ENCODE peak calls at places on chromosomes 11 and 22, in eight cellular contexts. Q is keratinocyte; I is aorta; K is lung; G is pancreas; F is CD4-positive, CD25-positive, alpha-beta regulatory T cell; L is SJSA1; M is upper lobe of right lung. C is an unnamed sample.

GRCh38 chr11:31096191-31096590 is 273.3 kb downstream of the DCDC1 start:
- DNase-seq in M (no peak), F (no peak), G (no peak), K (no peak), I (no peak), Q (no peak), L (no peak), C (no peak)

GRCh38 chr22:41799486-41800347 is 762 bp upstream of the CCDC134 start:
- DNase-seq in M (peak), K (peak), Q (no peak), F (no peak), G (no peak), I (peak), L (no peak), C (peak)

GRCh38 chr11:64996710-64997380 is at the start of gene BATF2:
- DNase-seq in I (peak), Q (no peak), G (peak), K (peak), L (peak), F (no peak), M (peak), C (peak)

GRCh38 chr11:35250631-35251030 is 111.7 kb downstream of the CD44 start:
- DNase-seq in F (no peak), L (no peak), M (no peak), K (no peak), Q (no peak), I (no peak), G (no peak), C (no peak)

GRCh38 chr11:85313741-85314140 is 313.4 kb downstream of the DLG2 start:
- DNase-seq in F (no peak), K (no peak), I (no peak), L (no peak), Q (no peak), M (no peak), G (no peak), C (no peak)

GRCh38 chr22:35986085-35986484 is 42.5 kb downstream of the RBFOX2 start:
- DNase-seq in L (no peak), K (no peak), G (no peak), I (no peak), F (no peak), Q (no peak), M (no peak), C (no peak)

GRCh38 chr11:67583319-67584204 is at the start of gene GSTP1:
- DNase-seq in L (peak), M (peak), I (peak), K (peak), F (peak), G (peak), Q (peak), C (peak)

GRCh38 chr11:69867076-69868002 is 48.1 kb upstream of the FGF3 start:
- DNase-seq in G (no peak), F (no peak), I (peak), M (no peak), L (peak), Q (no peak), K (no peak), C (no peak)

GRCh38 chr11:120545813-120546212 is 34.3 kb downstream of the GRIK4 start:
- DNase-seq in G (no peak), F (no peak), Q (no peak), M (no peak), I (no peak), K (no peak), L (no peak), C (no peak)

GRCh38 chr22:38267086-38267485 is 5.7 kb downstream of the TMEM184B start:
- DNase-seq in M (no peak), G (no peak), F (peak), L (peak), Q (no peak), I (no peak), K (no peak), C (no peak)

GRCh38 chr11:96925862-96926261 is 536.0 kb downstream of the JRKL start:
- DNase-seq in K (no peak), Q (no peak), L (no peak), M (no peak), F (no peak), I (no peak), G (no peak), C (no peak)

GRCh38 chr11:95863486-95864140 is 60.3 kb downstream of the MTMR2 start:
- DNase-seq in Q (no peak), G (no peak), I (no peak), F (no peak), K (no peak), M (no peak), L (no peak), C (no peak)

GRCh38 chr11:104968856-104969776 is 742 bp upstream of the CASP4 start:
- DNase-seq in F (no peak), M (peak), G (peak), L (peak), K (no peak), I (peak), Q (no peak), C (no peak)

GRCh38 chr11:110085255-110085838 is 7.8 kb upstream of the ZC3H12C start:
- DNase-seq in Q (no peak), K (no peak), M (no peak), F (no peak), I (no peak), G (no peak), L (no peak), C (no peak)

GRCh38 chr11:13120691-13121090 is 111.6 kb downstream of the RASSF10 start:
- DNase-seq in M (no peak), I (no peak), G (no peak), K (no peak), Q (no peak), F (no peak), L (no peak), C (no peak)

GRCh38 chr11:94028436-94028835 is 7.3 kb downstream of the HEPHL1 start:
- DNase-seq in I (no peak), M (no peak), Q (peak), L (no peak), F (no peak), K (no peak), G (no peak), C (no peak)

GRCh38 chr11:12455938-12456337 is 78.6 kb downstream of the PARVA start:
- DNase-seq in F (no peak), I (no peak), M (no peak), L (no peak), Q (no peak), G (no peak), K (no peak), C (no peak)

DNA sequence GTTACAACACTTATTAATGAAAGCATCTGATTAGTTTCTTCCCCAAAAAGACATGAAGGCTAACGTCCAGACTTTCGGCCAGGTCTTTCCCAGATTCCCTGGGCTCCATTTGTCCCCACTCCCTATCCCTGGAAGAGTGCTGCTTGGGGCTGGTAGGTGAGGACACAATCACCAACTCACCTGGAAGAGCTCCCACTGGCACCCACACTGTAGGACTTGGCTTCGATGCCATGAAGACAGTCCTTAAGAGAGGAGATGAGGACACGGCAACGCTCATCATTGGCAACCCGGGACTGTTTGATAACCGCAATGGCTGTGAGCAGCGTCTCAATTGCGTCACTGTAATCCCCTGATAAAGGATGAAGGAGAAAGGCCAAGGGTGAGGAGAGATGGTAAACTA is 18.2 kb downstream of the CPSF7 start:
- DNase-seq in F (no peak), M (no peak), L (no peak), Q (no peak), I (no peak), K (no peak), G (no peak), C (no peak)
- H3K27ac ChIP-seq in F (no peak), M (no peak), L (no peak), Q (no peak), I (no peak), K (no peak), G (no peak), C (no peak)

DNA sequence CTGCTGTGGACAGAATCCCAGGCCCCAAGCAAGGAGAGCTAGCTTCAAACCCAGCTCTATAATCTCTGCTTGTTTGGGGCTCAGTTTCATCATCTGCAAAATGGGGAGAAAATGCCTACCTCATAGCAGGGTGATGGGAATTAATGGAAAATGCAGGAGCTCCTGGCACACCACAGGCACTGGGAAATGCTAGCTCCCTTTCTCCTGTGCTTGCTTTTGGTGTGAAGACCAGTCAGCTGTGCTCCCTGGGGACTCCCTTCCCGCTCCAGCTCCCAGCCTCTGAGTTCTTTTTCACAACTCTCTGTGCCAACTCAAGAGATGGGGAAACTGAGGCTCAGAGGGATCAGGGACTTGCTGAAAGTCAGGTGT is 8.2 kb upstream of the SERPINH1 start:
- DNase-seq in I (no peak), G (no peak), F (no peak), M (no peak), Q (no peak), K (no peak), L (no peak), C (no peak)
- H3K27ac ChIP-seq in I (peak), G (no peak), F (no peak), M (peak), Q (no peak), K (peak), L (no peak), C (no peak)

GRCh38 chr11:45745065-45745811 is 59.7 kb upstream of the SLC35C1 start:
- DNase-seq in M (no peak), Q (no peak), L (no peak), G (no peak), K (no peak), I (peak), F (no peak), C (no peak)
- H3K27ac ChIP-seq in M (no peak), Q (no peak), L (no peak), G (no peak), K (no peak), I (peak), F (no peak), C (no peak)

DNA sequence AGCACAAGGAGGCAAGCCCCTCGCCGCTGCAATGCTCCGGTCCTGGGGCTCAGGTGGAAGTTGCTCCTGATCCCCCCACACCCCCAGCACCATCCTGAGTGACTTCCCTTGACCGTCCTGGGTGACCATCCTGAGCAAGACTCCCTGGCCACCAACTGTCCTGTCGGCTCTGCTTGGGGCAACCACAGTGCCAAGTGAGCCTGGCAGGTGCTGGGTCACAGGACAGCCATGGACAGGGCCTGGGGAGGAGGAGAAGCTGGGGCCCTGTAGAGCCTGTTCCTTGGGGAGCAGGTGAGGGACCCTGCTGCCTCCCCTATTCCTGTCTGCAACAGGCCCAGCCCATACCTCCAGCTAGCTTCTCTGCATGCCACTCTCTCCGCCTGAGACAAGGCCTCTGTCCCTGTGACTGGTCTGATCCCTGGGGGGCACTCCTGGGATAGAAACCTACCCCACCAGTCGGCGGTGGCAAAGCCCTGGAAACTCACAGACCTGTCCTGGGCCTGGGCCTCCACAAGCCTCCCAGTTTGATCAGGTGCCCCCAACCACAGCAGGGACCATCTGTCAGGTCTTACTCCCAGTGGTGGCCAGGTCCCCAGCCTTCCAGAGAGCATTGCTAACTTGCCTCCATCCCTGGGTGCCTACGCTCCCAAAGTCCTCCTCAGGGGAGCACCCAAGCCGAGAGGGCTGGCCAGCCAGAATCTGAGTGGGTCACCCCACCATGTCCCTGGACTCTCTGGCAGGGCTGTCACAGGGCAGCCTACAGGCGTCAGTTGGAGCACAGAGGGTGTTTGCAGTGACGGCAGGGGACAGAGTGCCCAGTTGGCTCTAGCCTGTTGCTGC is 68.7 kb upstream of the WNT7B start:
- DNase-seq in Q (no peak), M (peak), I (peak), L (no peak), F (no peak), G (peak), K (no peak), C (no peak)
- H3K27ac ChIP-seq in Q (peak), M (peak), I (peak), L (no peak), F (peak), G (peak), K (peak), C (no peak)